ENCODE peak calls at places on chromosomes 5 and 9, in seven cellular contexts. E is A673, D is heart left ventricle, S is H1, L is heart right ventricle, I is foreskin keratinocyte, X is left ventricle myocardium inferior. R is an unnamed sample.

GRCh38 chr5:54379590-54379989 is 69.2 kb upstream of the ARL15 start:
- DNase-seq in E (no peak), D (no peak), X (no peak), I (no peak), L (no peak), S (no peak), R (no peak)

GRCh38 chr9:121842612-121842978 is 191.2 kb downstream of the DAB2IP start:
- DNase-seq in X (no peak), E (no peak), D (no peak), L (no peak), I (peak; percentile 33), S (no peak), R (no peak)

GRCh38 chr5:9046756-9047481 is 499.0 kb downstream of the SEMA5A start:
- DNase-seq in E (no peak), S (no peak), L (peak; percentile 16), D (peak; percentile 56), I (peak; percentile 99), X (no peak), R (no peak)

GRCh38 chr9:106324596-106325280 is 538.2 kb upstream of the ZNF462 start:
- DNase-seq in S (no peak), I (no peak), D (no peak), X (no peak), L (no peak), E (no peak), R (no peak)

GRCh38 chr5:9239071-9239470 is 306.8 kb downstream of the SEMA5A start:
- DNase-seq in X (no peak), I (peak; percentile 83), D (no peak), L (no peak), E (no peak), S (no peak), R (no peak)

GRCh38 chr9:22446950-22447606 is 454 bp downstream of the DMRTA1 start:
- DNase-seq in D (peak; percentile 75), E (peak; percentile 60), S (peak; percentile 46), L (peak; percentile 10), X (peak; percentile 58), I (peak; percentile 63), R (peak; percentile 83)

GRCh38 chr9:71895122-71895521 is 15.9 kb downstream of the ABHD17B start:
- DNase-seq in S (no peak), I (peak; percentile 79), E (no peak), D (no peak), L (no peak), X (no peak), R (no peak)

GRCh38 chr5:110940136-110940535 is 131.4 kb upstream of the TSLP start:
- DNase-seq in X (no peak), S (no peak), E (no peak), I (no peak), L (no peak), D (no peak), R (no peak)

GRCh38 chr9:21812945-21813568 is 10.6 kb downstream of the MTAP start:
- DNase-seq in E (peak; percentile 57), X (peak; percentile 62), L (peak; percentile 45), S (no peak), D (peak; percentile 61), I (peak; percentile 66), R (peak; percentile 89)

GRCh38 chr5:102283111-102283797 is 12.8 kb downstream of the SLCO4C1 start:
- DNase-seq in X (no peak), L (no peak), E (no peak), D (no peak), I (no peak), S (no peak), R (no peak)

GRCh38 chr9:121269030-121269887 is 1.3 kb downstream of the GSN start:
- DNase-seq in L (no peak), X (no peak), S (no peak), I (no peak), D (no peak), E (peak; percentile 32), R (no peak)

GRCh38 chr5:11130111-11130510 is 369.1 kb upstream of the DAP start:
- DNase-seq in S (no peak), E (no peak), X (no peak), D (no peak), I (no peak), L (no peak), R (no peak)

GRCh38 chr5:140131967-140132409 is 6.3 kb downstream of the IGIP start:
- DNase-seq in E (peak; percentile 35), S (no peak), I (peak; percentile 88), L (no peak), X (no peak), D (no peak), R (no peak)

GRCh38 chr9:137280478-137281344 is 3.2 kb downstream of the TOR4A start:
- DNase-seq in X (no peak), E (peak; percentile 71), I (no peak), S (no peak), L (no peak), D (peak; percentile 44), R (no peak)
- H3K4me1 ChIP-seq in X (peaks cover 58% of the 10 kb centered on the region), E (peaks cover 23% of the 10 kb centered on the region), I (no peaks in the 10 kb centered on the region), S (no peaks in the 10 kb centered on the region), L (peaks cover 69% of the 10 kb centered on the region), D (peaks cover 25% of the 10 kb centered on the region), R (peaks cover 44% of the 10 kb centered on the region)

GRCh38 chr5:136032564-136032963 is 3.8 kb downstream of the TGFBI start:
- DNase-seq in X (no peak), I (peak; percentile 54), L (no peak), S (no peak), D (no peak), E (no peak), R (no peak)

GRCh38 chr5:136033244-136033643 is 4.5 kb downstream of the TGFBI start:
- DNase-seq in L (no peak), S (no peak), X (no peak), I (no peak), D (no peak), E (no peak), R (no peak)

GRCh38 chr5:136034976-136035375 is 6.2 kb downstream of the TGFBI start:
- DNase-seq in E (peak; percentile 48), L (peak; percentile 62), S (no peak), D (peak; percentile 76), X (no peak), I (no peak), R (no peak)

GRCh38 chr5:136034492-136034891 is 5.7 kb downstream of the TGFBI start:
- DNase-seq in S (no peak), I (no peak), X (no peak), L (no peak), D (no peak), E (no peak), R (no peak)

DNA sequence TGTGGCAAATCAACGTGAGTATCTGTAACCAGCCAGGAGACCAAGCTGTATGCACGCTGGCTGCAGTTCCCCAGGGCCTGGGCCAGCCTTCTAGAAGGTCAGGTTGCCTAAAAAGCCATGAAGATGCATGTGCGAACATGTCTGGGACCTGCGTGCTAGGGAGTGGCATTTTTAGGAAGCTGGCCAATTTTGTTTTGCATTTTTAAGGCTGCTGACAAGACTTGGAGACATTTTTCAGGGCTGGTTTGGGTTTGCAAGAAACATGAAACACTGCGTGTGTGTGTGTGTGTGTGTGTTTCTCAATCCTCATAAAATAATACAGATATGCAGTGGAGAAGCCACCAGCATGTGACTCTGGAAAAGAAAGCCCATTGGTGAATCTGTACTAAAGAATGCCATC is 5.1 kb downstream of the TGFBI start:
- DNase-seq in E (no peak), L (no peak), S (no peak), I (peak; percentile 91), X (no peak), D (no peak), R (no peak)
- H3K4me1 ChIP-seq in E (peaks cover 89% of the 10 kb centered on the region), L (peaks cover 96% of the 10 kb centered on the region), S (no peaks in the 10 kb centered on the region), I (peaks cover 30% of the 10 kb centered on the region), X (peaks cover 91% of the 10 kb centered on the region), D (peaks cover 27% of the 10 kb centered on the region), R (no peaks in the 10 kb centered on the region)

DNA sequence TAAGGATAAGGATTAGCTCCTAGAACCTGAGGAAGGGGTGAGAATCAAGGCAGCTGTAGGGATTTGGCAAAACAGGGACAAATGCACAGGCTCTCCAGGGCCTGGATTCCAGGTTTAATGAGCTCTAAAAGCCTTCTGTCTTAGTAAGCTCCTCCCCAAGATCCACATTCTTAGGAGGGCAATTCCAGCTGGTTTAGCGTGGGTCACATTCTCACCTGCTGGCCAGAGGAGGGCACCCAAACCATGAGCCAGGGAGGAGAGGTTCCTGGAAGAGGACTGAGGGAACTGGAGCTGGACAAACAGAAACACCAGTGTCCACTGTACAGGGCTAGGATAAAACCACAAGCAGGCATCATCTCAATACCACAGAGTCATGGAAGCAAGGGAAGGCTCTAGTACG is 480.0 kb downstream of the CCDC171 start:
- DNase-seq in E (no peak), S (no peak), I (peak; percentile 22), D (no peak), L (no peak), X (no peak), R (no peak)
- H3K4me1 ChIP-seq in E (no peaks in the 10 kb centered on the region), S (peaks cover 4% of the 10 kb centered on the region), I (peaks cover 10% of the 10 kb centered on the region), D (no peaks in the 10 kb centered on the region), L (no peaks in the 10 kb centered on the region), X (no peaks in the 10 kb centered on the region), R (no peaks in the 10 kb centered on the region)

GRCh38 chr5:77643654-77644404 is 5.3 kb upstream of the OTP start:
- DNase-seq in S (no peak), I (no peak), D (no peak), X (no peak), L (no peak), E (no peak), R (no peak)
- H3K4me1 ChIP-seq in S (peaks cover 6% of the 10 kb centered on the region), I (no peaks in the 10 kb centered on the region), D (peaks cover under 1% of the 10 kb centered on the region), X (peaks cover 40% of the 10 kb centered on the region), L (peaks cover 34% of the 10 kb centered on the region), E (no peaks in the 10 kb centered on the region), R (no peaks in the 10 kb centered on the region)

DNA sequence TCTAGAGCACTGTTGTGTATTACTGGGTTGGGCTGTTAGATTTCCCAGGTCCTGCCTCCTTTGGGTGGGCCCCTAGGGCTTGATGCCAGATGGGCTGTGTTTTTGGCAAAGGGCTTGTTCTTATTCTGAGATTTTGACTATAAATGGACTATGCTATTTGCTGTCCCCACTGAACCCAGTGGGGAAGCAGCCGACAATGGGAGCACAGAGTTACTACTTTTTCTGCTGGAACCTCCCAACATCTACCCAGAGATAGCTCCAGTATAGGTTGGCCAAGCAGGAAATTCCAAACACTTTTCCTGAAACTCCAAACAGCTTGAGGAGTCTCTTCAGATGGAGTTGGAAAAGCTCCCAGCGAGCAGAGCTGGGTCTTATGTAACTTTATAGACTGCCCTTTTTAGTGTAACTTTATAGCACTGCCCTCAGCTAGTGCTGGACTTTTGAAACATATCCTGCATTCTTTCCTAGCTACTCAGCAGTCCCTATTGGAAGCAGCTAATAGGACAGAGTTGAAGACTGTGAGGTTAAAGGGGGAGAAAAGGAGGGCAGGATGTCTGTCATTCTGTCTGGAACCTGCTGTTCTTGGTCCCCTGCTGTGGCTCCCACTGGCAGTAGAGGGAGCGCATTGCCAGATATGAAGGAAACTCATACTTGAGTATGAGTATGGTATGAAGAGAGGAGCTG is 21.0 kb downstream of the RUSC2 start:
- DNase-seq in S (no peak), L (peak; percentile 93), D (peak; percentile 83), I (peak; percentile 61), E (no peak), X (peak; percentile 84), R (peak; percentile 50)
- H3K4me1 ChIP-seq in S (peaks cover 4% of the 10 kb centered on the region), L (peaks cover 34% of the 10 kb centered on the region), D (peaks cover 23% of the 10 kb centered on the region), I (peaks cover 22% of the 10 kb centered on the region), E (peaks cover 11% of the 10 kb centered on the region), X (peaks cover 61% of the 10 kb centered on the region), R (no peaks in the 10 kb centered on the region)

GRCh38 chr9:131236161-131236560 is 40.1 kb downstream of the FAM78A start:
- DNase-seq in L (no peak), I (no peak), E (no peak), S (no peak), D (no peak), X (no peak), R (no peak)
- H3K4me1 ChIP-seq in L (peaks cover 51% of the 10 kb centered on the region), I (peaks cover 8% of the 10 kb centered on the region), E (peaks cover 25% of the 10 kb centered on the region), S (no peaks in the 10 kb centered on the region), D (peaks cover 15% of the 10 kb centered on the region), X (peaks cover 52% of the 10 kb centered on the region), R (no peaks in the 10 kb centered on the region)

GRCh38 chr5:118873417-118873816 is 114.9 kb downstream of the DTWD2 start:
- DNase-seq in D (no peak), S (no peak), X (no peak), I (no peak), L (no peak), E (no peak), R (no peak)
- H3K4me1 ChIP-seq in D (no peaks in the 10 kb centered on the region), S (no peaks in the 10 kb centered on the region), X (no peaks in the 10 kb centered on the region), I (no peaks in the 10 kb centered on the region), L (no peaks in the 10 kb centered on the region), E (no peaks in the 10 kb centered on the region), R (no peaks in the 10 kb centered on the region)

R was measured in Peyer's patch.